ENCODE peak calls at places on chromosomes 4 and X, in six cellular contexts. O is substantia nigra; K is Jurkat, Clone E6-1; D is activated CD4-positive, alpha-beta T cell treated with anti-CD3 and anti-CD28 coated beads, Interleukin-2, amount 10 ng/mL, durations not matched to agents 7 days and 5 days; V is RPMI7951; B is fibroblast of mammary gland. P is an unnamed sample.

GRCh38 chrX:136572030-136572429 is 40.0 kb downstream of the VGLL1 start:
- DNase-seq in O (no peak), K (peak; percentile 25), D (no peak), V (no peak), B (no peak), P (peak; percentile 4)

GRCh38 chrX:55088795-55089489 is at the start of gene PAGE2:
- DNase-seq in O (no peak), K (no peak), D (no peak), V (no peak), B (no peak), P (no peak)

GRCh38 chr4:99082192-99082591 is 6.4 kb downstream of the ADH5 start:
- DNase-seq in O (no peak), K (no peak), D (no peak), V (no peak), B (no peak), P (no peak)

GRCh38 chrX:151902813-151903591 is 9.7 kb upstream of the MAGEA4 start:
- DNase-seq in O (no peak), K (no peak), D (no peak), V (peak; percentile 88), B (peak; percentile 92), P (no peak)

GRCh38 chr4:165394275-165394674 is 15.5 kb downstream of the CPE start:
- DNase-seq in O (no peak), K (no peak), D (no peak), V (no peak), B (peak; percentile 58), P (no peak)

GRCh38 chr4:184267673-184268573 is 50.2 kb upstream of the ENPP6 start:
- DNase-seq in O (no peak), K (peak; percentile 73), D (peak; percentile 88), V (peak; percentile 78), B (peak; percentile 91), P (peak; percentile 94)

GRCh38 chrX:16114640-16115039 is 8.7 kb upstream of the GRPR start:
- DNase-seq in O (no peak), K (no peak), D (no peak), V (peak; percentile 88), B (peak; percentile 94), P (no peak)

GRCh38 chr4:145635117-145635516 is 15.9 kb downstream of the MMAA start:
- DNase-seq in O (no peak), K (peak; percentile 27), D (no peak), V (no peak), B (no peak), P (no peak)

GRCh38 chr4:105140684-105141490 is 5.8 kb upstream of the TET2 start:
- DNase-seq in O (peak; percentile 3), K (peak; percentile 37), D (peak; percentile 60), V (peak; percentile 5), B (peak; percentile 52), P (peak; percentile 55)

GRCh38 chr4:40621592-40622512 is 7.8 kb downstream of the RBM47 start:
- DNase-seq in O (no peak), K (peak; percentile 62), D (peak; percentile 33), V (peak; percentile 94), B (peak; percentile 99), P (peak; percentile 65)

GRCh38 chr4:113637363-113637762 is 124.2 kb downstream of the CAMK2D start:
- DNase-seq in O (no peak), K (peak; percentile 5), D (no peak), V (peak; percentile 47), B (no peak), P (no peak)

GRCh38 chr4:70496231-70496630 is 22.1 kb upstream of the AMTN start:
- DNase-seq in O (no peak), K (no peak), D (no peak), V (peak; percentile 8), B (no peak), P (no peak)